ENCODE peak calls at places on chromosomes 7 and 10, in eight cellular contexts. L, X, T, S, U, W, H and V are unnamed samples.

GRCh38 chr7:88102686-88103085 is 117.2 kb downstream of the SRI start:
- DNase-seq in L (no peak), X (no peak), T (no peak), H (no peak), W (no peak), U (no peak), S (no peak), V (no peak)

GRCh38 chr7:155523168-155523675 is 23.1 kb downstream of the CNPY1 start:
- DNase-seq in U (no peak), X (no peak), S (no peak), W (no peak), T (no peak), L (no peak), H (no peak), V (no peak)

GRCh38 chr7:113421696-113422330 is 303.5 kb upstream of the SMIM30 start:
- DNase-seq in L (peak; percentile 74), U (peak; percentile 93), S (peak; percentile 56), W (peak; percentile 29), X (peak; percentile 79), H (peak; percentile 85), T (peak; percentile 79), V (peak; percentile 19)

GRCh38 chr7:132103718-132104117 is 472.6 kb downstream of the PLXNA4 start:
- DNase-seq in L (no peak), S (no peak), T (no peak), U (no peak), X (no peak), H (no peak), W (no peak), V (no peak)

GRCh38 chr7:41238851-41239331 is 464.0 kb downstream of the INHBA start:
- DNase-seq in T (no peak), H (no peak), U (no peak), S (peak; percentile 74), W (no peak), L (no peak), X (peak; percentile 37), V (no peak)

GRCh38 chr10:22321831-22322662 is 1.1 kb downstream of the BMI1 start:
- DNase-seq in X (no peak), T (peak; percentile 6), H (no peak), L (peak; percentile 16), S (peak; percentile 64), W (no peak), U (no peak), V (peak; percentile 36)

GRCh38 chr10:104931723-104932122 is 290.6 kb downstream of the SORCS3 start:
- DNase-seq in H (no peak), U (no peak), W (no peak), S (no peak), X (no peak), T (no peak), L (no peak), V (no peak)

GRCh38 chr7:71298378-71298777 is 166.4 kb downstream of the GALNT17 start:
- DNase-seq in S (no peak), X (no peak), W (no peak), T (no peak), U (no peak), L (no peak), H (no peak), V (no peak)

GRCh38 chr10:130301026-130301892 is 165.1 kb downstream of the GLRX3 start:
- DNase-seq in T (no peak), S (no peak), X (no peak), L (no peak), W (peak; percentile 59), H (no peak), U (no peak), V (peak; percentile 56)

GRCh38 chr7:48109848-48110663 is 21.0 kb downstream of the UPP1 start:
- DNase-seq in H (peak; percentile 77), L (peak; percentile 69), X (peak; percentile 71), S (peak; percentile 56), T (peak; percentile 93), U (peak; percentile 44), W (peak; percentile 85), V (peak; percentile 74)